ENCODE peak calls at places on chromosomes 13 and 19, in eight cellular contexts. S is left cardiac atrium; P is stimulated activated CD8-positive, alpha-beta memory T cell treated with anti-CD3 and anti-CD28 coated beads, Interleukin-2, amount 100 ng/mL, for 1 hour; D is stimulated activated CD4-positive, alpha-beta T cell treated with anti-CD3 and anti-CD28 coated beads, TNF-alpha, amount 100 ng/mL, for 1 hour; Z is OCI-M1; Y is substantia nigra; J is NCI-H1417 treated with DMSO at 0.1 percent for 48 hours; H is lower lobe of right lung. N is an unnamed sample.

GRCh38 chr13:40172149-40172591 is 494.3 kb downstream of the FOXO1 start:
- DNase-seq in Z (no peak), H (no peak), S (no peak), Y (no peak), P (no peak), J (no peak), D (no peak), N (no peak)

GRCh38 chr13:98293570-98294142 is 116.6 kb upstream of the RNF113B start:
- DNase-seq in Z (no peak), Y (no peak), P (no peak), S (no peak), D (no peak), J (no peak), H (no peak), N (no peak)

GRCh38 chr19:47369923-47370625 is 21.0 kb downstream of the DHX34 start:
- DNase-seq in Z (no peak), P (no peak), Y (no peak), S (no peak), D (no peak), H (peak), J (no peak), N (no peak)

GRCh38 chr19:29927944-29928669 is 13.9 kb upstream of the URI1 start:
- DNase-seq in H (no peak), D (no peak), Z (no peak), J (no peak), Y (no peak), P (no peak), S (no peak), N (no peak)

GRCh38 chr13:94079876-94080275 is 399.6 kb downstream of the DCT start:
- DNase-seq in Z (no peak), S (no peak), H (no peak), P (no peak), D (no peak), Y (no peak), J (no peak), N (no peak)

GRCh38 chr13:50644081-50644871 is 199.2 kb downstream of the DLEU7 start:
- DNase-seq in Y (no peak), J (no peak), D (no peak), Z (no peak), P (no peak), H (no peak), S (no peak), N (no peak)

GRCh38 chr13:66661336-66661735 is 568.8 kb downstream of the PCDH9 start:
- DNase-seq in S (no peak), J (no peak), D (no peak), H (no peak), P (no peak), Z (no peak), Y (no peak), N (no peak)

GRCh38 chr19:56764296-56764695 is 76.2 kb downstream of the PEG3 start:
- DNase-seq in J (no peak), P (no peak), S (no peak), D (no peak), H (no peak), Z (no peak), Y (no peak), N (no peak)

GRCh38 chr19:51614789-51615188 is 15.4 kb downstream of the SIGLEC5 start:
- DNase-seq in S (no peak), P (no peak), Z (no peak), D (no peak), Y (no peak), J (no peak), H (no peak), N (no peak)

GRCh38 chr13:97856001-97856675 is 97.3 kb upstream of the IPO5 start:
- DNase-seq in S (peak), Y (no peak), H (peak), P (no peak), D (no peak), Z (no peak), J (no peak), N (no peak)

GRCh38 chr19:1725100-1726064 is 27.9 kb upstream of the ONECUT3 start:
- DNase-seq in D (no peak), S (peak), P (no peak), Z (peak), H (no peak), Y (peak), J (no peak), N (no peak)

GRCh38 chr13:114282143-114282685 is 813 bp downstream of the UPF3A start:
- DNase-seq in J (no peak), H (peak), Y (no peak), Z (peak), P (no peak), D (no peak), S (peak), N (peak)

GRCh38 chr19:33132425-33132824 is 511 bp downstream of the WDR88 start:
- DNase-seq in J (no peak), P (no peak), D (no peak), S (no peak), Z (no peak), Y (no peak), H (no peak), N (no peak)

GRCh38 chr13:28658796-28659610 is at the start of gene POMP:
- DNase-seq in H (peak), Z (peak), Y (peak), P (peak), D (peak), S (peak), J (peak), N (peak)

GRCh38 chr13:98406475-98406874 is 170.4 kb downstream of the STK24 start:
- DNase-seq in H (no peak), Y (no peak), J (no peak), P (no peak), Z (no peak), D (no peak), S (no peak), N (no peak)

GRCh38 chr19:51427220-51427619 is 9.8 kb upstream of the SIGLEC10 start:
- DNase-seq in J (no peak), P (no peak), H (no peak), Z (no peak), D (no peak), Y (no peak), S (peak), N (no peak)

GRCh38 chr19:16015805-16016173 is 60.5 kb upstream of the TPM4 start:
- DNase-seq in Z (no peak), H (no peak), D (no peak), J (no peak), Y (no peak), P (no peak), S (no peak), N (no peak)

GRCh38 chr13:53060840-53061485 is 32.4 kb downstream of the OLFM4 start:
- DNase-seq in S (no peak), P (no peak), Y (no peak), J (no peak), Z (no peak), D (no peak), H (no peak), N (no peak)

GRCh38 chr13:27117947-27118346 is 53.7 kb downstream of the USP12 start:
- DNase-seq in J (no peak), H (no peak), P (no peak), Y (no peak), Z (no peak), S (no peak), D (no peak), N (no peak)

GRCh38 chr13:54449922-54450321 is 1421.3 kb downstream of the OLFM4 start:
- DNase-seq in J (no peak), P (no peak), Y (no peak), S (no peak), Z (peak), D (no peak), H (no peak), N (no peak)

GRCh38 chr19:45103625-45104319 is 10.8 kb downstream of the PPP1R37 start:
- DNase-seq in Y (no peak), H (no peak), P (no peak), J (peak), D (no peak), Z (no peak), S (peak), N (no peak)

GRCh38 chr13:48500652-48501197 is 32.2 kb downstream of the RCBTB2 start:
- DNase-seq in Y (no peak), Z (peak), D (no peak), H (no peak), J (no peak), S (no peak), P (no peak), N (no peak)

GRCh38 chr19:41917676-41918075 is 10.6 kb downstream of the ERFL start:
- DNase-seq in J (no peak), H (peak), P (no peak), Z (no peak), S (no peak), D (no peak), Y (no peak), N (no peak)

GRCh38 chr19:5857203-5858081 is 6.2 kb upstream of the FUT3 start:
- DNase-seq in P (no peak), D (no peak), H (no peak), S (no peak), Y (no peak), J (no peak), Z (no peak), N (no peak)

GRCh38 chr13:22012676-22013075 is 341.8 kb downstream of the FGF9 start:
- DNase-seq in J (no peak), Y (no peak), H (no peak), S (no peak), Z (no peak), P (no peak), D (no peak), N (no peak)

GRCh38 chr19:51889934-51890333 is 2.2 kb upstream of the ZNF577 start:
- DNase-seq in P (no peak), S (no peak), H (no peak), D (no peak), Z (no peak), J (no peak), Y (no peak), N (no peak)

GRCh38 chr13:22451345-22451744 is 729.4 kb upstream of the SGCG start:
- DNase-seq in Y (no peak), P (no peak), H (no peak), D (no peak), S (peak), Z (no peak), J (no peak), N (no peak)

GRCh38 chr13:73810647-73811046 is 323.6 kb downstream of the KLF12 start:
- DNase-seq in H (no peak), S (no peak), Y (no peak), P (no peak), J (no peak), Z (no peak), D (no peak), N (no peak)

N was measured in T-helper 1 cell.